ENCODE peak calls at places on chromosome 10, in five cellular contexts. K is sigmoid colon; G is mammary epithelial cell; N is fibroblast of mammary gland; E is stimulated activated naive CD8-positive, alpha-beta T cell treated with anti-CD3 and anti-CD28 coated beads, Interleukin-15, Interleukin-2, amounts not matched to agents 100 U/mL and 50 U/mL, for 24 hours. C is an unnamed sample.

GRCh38 chr10:84308481-84309304 is 19.7 kb upstream of the CCSER2 start:
- DNase-seq in K (no peak), E (peak), N (peak), G (peak), C (no peak)

GRCh38 chr10:75982611-75983369 is 551.4 kb downstream of the LRMDA start:
- DNase-seq in K (peak), G (no peak), E (no peak), N (peak), C (no peak)

GRCh38 chr10:57964371-57964770 is 303.3 kb downstream of the IPMK start:
- DNase-seq in G (peak), E (no peak), K (no peak), N (peak), C (no peak)

GRCh38 chr10:74542077-74542476 is 284.3 kb upstream of the KAT6B start:
- DNase-seq in K (peak), G (peak), E (no peak), N (peak), C (no peak)

GRCh38 chr10:99530108-99531025 is 2.4 kb upstream of the NKX2-3 start:
- DNase-seq in N (no peak), E (no peak), G (no peak), K (peak), C (no peak)

GRCh38 chr10:2856598-2856997 is 210.8 kb upstream of the PFKP start:
- DNase-seq in K (no peak), N (no peak), G (peak), E (no peak), C (no peak)

GRCh38 chr10:114174462-114175190 is 623 bp upstream of the CCDC186 start:
- DNase-seq in N (peak), E (no peak), K (peak), G (peak), C (no peak)

GRCh38 chr10:3010819-3011422 is 56.4 kb upstream of the PFKP start:
- DNase-seq in N (peak), K (no peak), G (peak), E (no peak), C (no peak)

GRCh38 chr10:74384615-74385213 is 233.7 kb downstream of the ADK start:
- DNase-seq in N (no peak), K (no peak), G (no peak), E (no peak), C (no peak)

GRCh38 chr10:101287922-101288638 is 58.8 kb upstream of the LBX1 start:
- DNase-seq in G (no peak), K (no peak), E (peak), N (peak), C (no peak)

GRCh38 chr10:77582710-77583115 is 54.9 kb downstream of the KCNMA1 start:
- DNase-seq in E (peak), K (peak), N (peak), G (peak), C (no peak)

GRCh38 chr10:45534572-45534971 is 138.0 kb downstream of the ZFAND4 start:
- DNase-seq in N (no peak), K (no peak), E (no peak), G (no peak), C (no peak)

GRCh38 chr10:44752451-44753441 is 158.4 kb upstream of the TMEM72 start:
- DNase-seq in G (peak), N (peak), K (no peak), E (no peak), C (no peak)

GRCh38 chr10:88063861-88064521 is 200.6 kb downstream of the PTEN start:
- DNase-seq in K (no peak), N (no peak), E (no peak), G (no peak), C (no peak)

GRCh38 chr10:51918921-51919325 is 219.5 kb upstream of the CSTF2T start:
- DNase-seq in K (no peak), G (no peak), N (no peak), E (no peak), C (no peak)

GRCh38 chr10:74190494-74190893 is 39.5 kb downstream of the ADK start:
- DNase-seq in E (no peak), K (no peak), G (no peak), N (no peak), C (no peak)

GRCh38 chr10:76779163-76779820 is 858.3 kb downstream of the KCNMA1 start:
- DNase-seq in N (peak), G (no peak), E (no peak), K (no peak), C (no peak)

GRCh38 chr10:60664859-60665258 is 113.4 kb upstream of the CDK1 start:
- DNase-seq in E (no peak), N (peak), K (no peak), G (no peak), C (no peak)

GRCh38 chr10:96608262-96608661 is 21.4 kb upstream of the TM9SF3 start:
- DNase-seq in E (no peak), G (no peak), K (no peak), N (no peak), C (no peak)

GRCh38 chr10:31064334-31064733 is 32.7 kb upstream of the ZNF438 start:
- DNase-seq in K (peak), N (peak), G (peak), E (no peak), C (no peak)

GRCh38 chr10:28012990-28013389 is 14.1 kb upstream of the ODAD2 start:
- DNase-seq in K (no peak), G (no peak), E (no peak), N (no peak), C (no peak)

GRCh38 chr10:78143576-78143975 is 109.9 kb downstream of the RPS24 start:
- DNase-seq in N (no peak), G (no peak), K (no peak), E (no peak), C (no peak)

GRCh38 chr10:69612760-69613159 is 17.3 kb upstream of the FAM241B start:
- DNase-seq in K (no peak), G (peak), E (no peak), N (no peak), C (no peak)

C was measured in activated CD4-positive, alpha-beta T cell treated with anti-CD3 and anti-CD28 coated beads for 1 hour.